ENCODE peak calls at places on chromosomes 13 and 19, in six cellular contexts. F, K, H, B, Z and W are unnamed samples. For H3K27me3, the result is how much of the 10 kb centered on the place peaks cover.

GRCh38 chr13:102700088-102701031 is 5.5 kb upstream of the METTL21C start:
- DNase-seq in F (no peak), K (no peak), H (no peak), B (no peak), Z (no peak), W (no peak)

GRCh38 chr19:37817180-37817911 is 38.0 kb upstream of the ZNF573 start:
- DNase-seq in F (peak), K (peak), H (peak), B (no peak), Z (peak), W (no peak)

GRCh38 chr19:16023558-16023915 is 52.8 kb upstream of the TPM4 start:
- DNase-seq in F (no peak), K (no peak), H (no peak), B (no peak), Z (no peak), W (no peak)

GRCh38 chr13:109770436-109770835 is 15.9 kb downstream of the IRS2 start:
- DNase-seq in F (no peak), K (no peak), H (no peak), B (no peak), Z (no peak), W (no peak)

GRCh38 chr13:114101325-114101821 is 31.1 kb downstream of the RASA3 start:
- DNase-seq in F (peak), K (no peak), H (no peak), B (no peak), Z (no peak), W (no peak)

GRCh38 chr13:34124912-34125311 is 307.0 kb downstream of the RFC3 start:
- DNase-seq in F (no peak), K (no peak), H (no peak), B (no peak), Z (no peak), W (no peak)

GRCh38 chr13:47233734-47234133 is 336.9 kb upstream of the HTR2A start:
- DNase-seq in F (no peak), K (no peak), H (no peak), B (no peak), Z (no peak), W (no peak)

GRCh38 chr13:68715651-68716050 is 1392.0 kb upstream of the ATXN8OS start:
- DNase-seq in F (no peak), K (no peak), H (no peak), B (no peak), Z (no peak), W (no peak)

GRCh38 chr19:40594657-40595077 is 6.5 kb upstream of the LTBP4 start:
- DNase-seq in F (no peak), K (no peak), H (no peak), B (no peak), Z (no peak), W (no peak)

DNA sequence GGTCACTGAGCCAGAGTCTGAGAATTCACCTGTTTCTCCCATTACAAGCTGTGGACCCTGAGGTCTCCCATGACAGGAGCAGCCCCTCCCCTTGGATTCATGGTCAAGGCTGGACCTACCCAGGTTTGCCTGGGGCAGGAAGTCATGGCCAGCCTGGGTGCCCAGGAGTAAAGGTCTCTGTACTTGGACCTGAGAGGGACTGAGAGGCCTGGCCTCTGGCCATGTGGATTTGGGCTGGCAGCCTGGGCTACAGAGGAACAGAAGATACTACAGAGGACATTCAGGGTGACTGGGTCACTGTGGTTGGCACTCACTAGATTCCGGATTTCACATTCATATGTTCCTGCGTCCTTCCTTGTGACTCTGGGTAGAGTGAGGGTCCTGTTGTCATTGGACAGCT is 31.5 kb upstream of the CEACAM8 start:
- DNase-seq in F (no peak), K (no peak), H (no peak), B (no peak), Z (no peak), W (no peak)
- H3K27me3 ChIP-seq in F (under half), K (under half), H (under half), B (under half), Z (under half), W (under half)

GRCh38 chr19:46848389-46848788 is 2.3 kb downstream of the AP2S1 start:
- DNase-seq in F (no peak), K (no peak), H (no peak), B (no peak), Z (no peak), W (no peak)

GRCh38 chr19:46845959-46846459 is 4.6 kb downstream of the AP2S1 start:
- DNase-seq in F (no peak), K (no peak), H (no peak), B (no peak), Z (no peak), W (no peak)

GRCh38 chr19:46849610-46850009 is 1.0 kb downstream of the AP2S1 start:
- DNase-seq in F (no peak), K (peak), H (no peak), B (no peak), Z (no peak), W (no peak)

GRCh38 chr19:46850228-46851203 is at the start of gene AP2S1:
- DNase-seq in F (peak), K (peak), H (peak), B (peak), Z (peak), W (peak)

GRCh38 chr19:46847528-46847927 is 3.1 kb downstream of the AP2S1 start:
- DNase-seq in F (no peak), K (no peak), H (no peak), B (no peak), Z (no peak), W (no peak)
- H3K27me3 ChIP-seq in F (under half), K (under half), H (under half), B (under half), Z (under half), W (under half)

DNA sequence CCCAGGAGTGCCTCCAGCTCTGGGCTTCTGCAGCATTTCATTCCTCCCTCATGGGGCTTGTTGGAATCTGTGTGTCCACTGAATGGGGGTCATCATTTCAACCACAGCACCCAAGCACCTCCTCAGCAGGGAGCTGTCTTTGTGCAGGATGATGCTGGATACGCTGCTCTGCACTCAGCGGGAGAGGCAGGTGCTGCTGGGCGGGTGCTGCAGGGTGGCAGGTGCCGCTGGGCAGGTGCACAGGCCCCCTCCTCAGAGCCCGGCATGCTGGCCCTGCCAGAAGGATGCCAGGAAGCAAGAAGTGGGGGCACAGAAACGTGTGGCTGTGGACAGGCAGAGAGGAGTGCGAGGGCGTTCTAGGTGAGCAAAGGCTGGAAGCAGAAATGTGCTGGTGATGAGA is 121.8 kb upstream of the VSTM2B start:
- DNase-seq in F (no peak), K (no peak), H (no peak), B (no peak), Z (no peak), W (no peak)
- H3K27me3 ChIP-seq in F (under half), K (under half), H (under half), B (under half), Z (under half), W (under half)

DNA sequence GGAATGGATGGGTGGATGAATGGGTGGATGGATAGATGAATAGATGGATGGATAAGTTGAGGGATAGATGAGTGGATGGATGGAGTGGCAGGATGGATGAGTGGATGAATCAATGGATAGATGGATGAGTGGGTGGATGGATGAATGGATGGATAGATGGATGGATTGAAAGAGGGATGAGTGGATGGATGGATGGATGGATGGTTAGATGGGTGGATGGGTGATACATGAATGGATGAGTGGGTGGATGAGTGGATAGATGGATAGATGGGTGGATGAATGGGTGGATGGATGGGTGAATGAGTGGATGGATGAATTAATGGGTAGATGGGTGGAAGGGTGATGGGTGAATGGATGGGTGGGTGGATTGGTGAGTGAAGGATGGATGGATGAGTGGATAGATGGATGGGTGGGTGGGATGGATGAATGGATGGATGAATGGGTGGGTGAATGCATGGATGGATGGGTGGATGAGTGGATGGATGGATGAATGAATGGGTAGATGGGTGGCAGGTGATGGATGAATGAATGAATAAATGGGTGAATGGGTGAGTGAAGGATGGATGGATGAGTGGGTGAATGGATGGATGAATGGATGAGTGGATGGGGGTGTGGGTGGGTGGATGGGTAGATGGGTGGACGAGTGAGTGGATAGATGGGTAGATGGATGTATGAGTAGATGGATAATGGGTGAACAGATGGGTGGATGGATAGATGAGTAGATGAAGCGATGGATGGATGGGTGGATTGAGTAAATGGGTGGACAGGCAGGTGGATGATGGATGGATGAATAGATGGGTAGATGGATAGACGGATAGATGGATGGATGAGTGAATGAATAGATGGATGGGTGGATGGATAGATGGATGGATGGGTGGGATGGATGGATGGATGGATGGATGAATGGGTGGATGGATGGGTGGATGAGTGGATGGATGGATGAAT is 17.7 kb downstream of the GNA15 start:
- DNase-seq in F (no peak), K (no peak), H (no peak), B (no peak), Z (no peak), W (no peak)
- H3K27me3 ChIP-seq in F (under half), K (under half), H (under half), B (under half), Z (under half), W (half or more)